ENCODE peak calls at places on chromosomes 5 and 9, in seven cellular contexts. G is AG09309; R is naive thymus-derived CD8-positive, alpha-beta T cell; W is frontal cortex; C is Panc1; N is activated CD4-positive, alpha-beta T cell treated with anti-CD3 and anti-CD28 coated beads for 4 hours; X is GM03348. Q is an unnamed sample.

GRCh38 chr9:128059365-128059983 is 7.6 kb downstream of the NAIF1 start:
- DNase-seq in G (no peak), R (no peak), W (no peak), C (no peak), N (no peak), X (no peak), Q (no peak)

GRCh38 chr9:76996700-76997099 is 22.8 kb upstream of the FOXB2 start:
- DNase-seq in G (no peak), R (no peak), W (peak; percentile 27), C (no peak), N (no peak), X (peak; percentile 73), Q (no peak)

GRCh38 chr9:115143689-115144088 is 25.7 kb upstream of the TNC start:
- DNase-seq in G (no peak), R (no peak), W (no peak), C (no peak), N (no peak), X (no peak), Q (no peak)

GRCh38 chr5:69213513-69214215 is 21.0 kb upstream of the CDK7 start:
- DNase-seq in G (no peak), R (no peak), W (no peak), C (no peak), N (no peak), X (peak; percentile 40), Q (no peak)

GRCh38 chr5:6995115-6995514 is 281.9 kb downstream of the TENT4A start:
- DNase-seq in G (no peak), R (no peak), W (no peak), C (no peak), N (no peak), X (no peak), Q (no peak)

GRCh38 chr9:80030801-80031200 is 459.0 kb downstream of the TLE4 start:
- DNase-seq in G (no peak), R (no peak), W (no peak), C (no peak), N (no peak), X (no peak), Q (no peak)

GRCh38 chr9:122785269-122785668 is 3.5 kb upstream of the OR5C1 start:
- DNase-seq in G (no peak), R (no peak), W (no peak), C (no peak), N (no peak), X (no peak), Q (no peak)

GRCh38 chr5:137091473-137091872 is 407.7 kb downstream of the SPOCK1 start:
- DNase-seq in G (no peak), R (no peak), W (no peak), C (no peak), N (no peak), X (no peak), Q (no peak)

GRCh38 chr5:151141535-151141934 is 16.0 kb downstream of the ANXA6 start:
- DNase-seq in G (no peak), R (peak; percentile 53), W (no peak), C (no peak), N (peak; percentile 60), X (peak; percentile 38), Q (peak; percentile 53)

Q was measured in T-cell.